ENCODE peak calls at places on chromosomes 2 and 18, in five cellular contexts. One of them, this sample, is unnamed.

GRCh38 chr2:136246086-136246669 is 128.2 kb upstream of the CXCR4 start:
- DNase-seq in 8988T: no peak
- DNase-seq in testis: peak; percentile 74
- DNase-seq in hippocampal formation: no peak
- DNase-seq in activated CD4-positive, alpha-beta T cell treated with anti-CD3 and anti-CD28 coated beads, Interleukin-2, amount 10 ng/mL, durations not matched to agents 24 days and 14 days: peak; percentile 55
- DNase-seq in this sample: no peak

GRCh38 chr2:45131587-45131986 is 122.3 kb upstream of the SIX2 start:
- DNase-seq in hippocampal formation: no peak
- DNase-seq in testis: peak; percentile 65
- DNase-seq in activated CD4-positive, alpha-beta T cell treated with anti-CD3 and anti-CD28 coated beads, Interleukin-2, amount 10 ng/mL, durations not matched to agents 24 days and 14 days: no peak
- DNase-seq in 8988T: no peak
- DNase-seq in this sample: no peak

GRCh38 chr2:112799291-112799975 is 15.1 kb upstream of the IL1A start:
- DNase-seq in activated CD4-positive, alpha-beta T cell treated with anti-CD3 and anti-CD28 coated beads, Interleukin-2, amount 10 ng/mL, durations not matched to agents 24 days and 14 days: no peak
- DNase-seq in hippocampal formation: no peak
- DNase-seq in testis: no peak
- DNase-seq in 8988T: no peak
- DNase-seq in this sample: peak; percentile 24

GRCh38 chr2:215369191-215369760 is 57.4 kb downstream of the ATIC start:
- DNase-seq in hippocampal formation: no peak
- DNase-seq in 8988T: no peak
- DNase-seq in testis: no peak
- DNase-seq in activated CD4-positive, alpha-beta T cell treated with anti-CD3 and anti-CD28 coated beads, Interleukin-2, amount 10 ng/mL, durations not matched to agents 24 days and 14 days: no peak
- DNase-seq in this sample: no peak

GRCh38 chr2:230356084-230356483 is 29.1 kb downstream of the SP140L start:
- DNase-seq in activated CD4-positive, alpha-beta T cell treated with anti-CD3 and anti-CD28 coated beads, Interleukin-2, amount 10 ng/mL, durations not matched to agents 24 days and 14 days: no peak
- DNase-seq in 8988T: no peak
- DNase-seq in testis: no peak
- DNase-seq in hippocampal formation: no peak
- DNase-seq in this sample: no peak

GRCh38 chr2:226002438-226002837 is 602.9 kb downstream of the NYAP2 start:
- DNase-seq in 8988T: no peak
- DNase-seq in hippocampal formation: no peak
- DNase-seq in activated CD4-positive, alpha-beta T cell treated with anti-CD3 and anti-CD28 coated beads, Interleukin-2, amount 10 ng/mL, durations not matched to agents 24 days and 14 days: no peak
- DNase-seq in testis: peak; percentile 23
- DNase-seq in this sample: no peak

GRCh38 chr2:159155315-159155714 is 131.2 kb downstream of the WDSUB1 start:
- DNase-seq in activated CD4-positive, alpha-beta T cell treated with anti-CD3 and anti-CD28 coated beads, Interleukin-2, amount 10 ng/mL, durations not matched to agents 24 days and 14 days: no peak
- DNase-seq in 8988T: no peak
- DNase-seq in hippocampal formation: no peak
- DNase-seq in testis: no peak
- DNase-seq in this sample: no peak

GRCh38 chr18:48839819-48840490 is 110.8 kb downstream of the SMAD7 start:
- DNase-seq in 8988T: no peak
- DNase-seq in hippocampal formation: no peak
- DNase-seq in testis: no peak
- DNase-seq in activated CD4-positive, alpha-beta T cell treated with anti-CD3 and anti-CD28 coated beads, Interleukin-2, amount 10 ng/mL, durations not matched to agents 24 days and 14 days: no peak
- DNase-seq in this sample: no peak

GRCh38 chr18:8283901-8284585 is 325.2 kb upstream of the RAB12 start:
- DNase-seq in hippocampal formation: no peak
- DNase-seq in testis: no peak
- DNase-seq in 8988T: no peak
- DNase-seq in activated CD4-positive, alpha-beta T cell treated with anti-CD3 and anti-CD28 coated beads, Interleukin-2, amount 10 ng/mL, durations not matched to agents 24 days and 14 days: no peak
- DNase-seq in this sample: no peak

GRCh38 chr18:23716516-23716915 is 27.3 kb downstream of the LAMA3 start:
- DNase-seq in 8988T: no peak
- DNase-seq in testis: no peak
- DNase-seq in hippocampal formation: no peak
- DNase-seq in activated CD4-positive, alpha-beta T cell treated with anti-CD3 and anti-CD28 coated beads, Interleukin-2, amount 10 ng/mL, durations not matched to agents 24 days and 14 days: no peak
- DNase-seq in this sample: no peak

GRCh38 chr2:62195421-62196277 is at the start of gene B3GNT2:
- DNase-seq in 8988T: peak; percentile 82
- DNase-seq in testis: peak; percentile 85
- DNase-seq in activated CD4-positive, alpha-beta T cell treated with anti-CD3 and anti-CD28 coated beads, Interleukin-2, amount 10 ng/mL, durations not matched to agents 24 days and 14 days: peak; percentile 94
- DNase-seq in hippocampal formation: peak; percentile 81
- DNase-seq in this sample: peak; percentile 59

GRCh38 chr18:58338961-58339722 is 289.7 kb downstream of the ALPK2 start:
- DNase-seq in 8988T: no peak
- DNase-seq in activated CD4-positive, alpha-beta T cell treated with anti-CD3 and anti-CD28 coated beads, Interleukin-2, amount 10 ng/mL, durations not matched to agents 24 days and 14 days: no peak
- DNase-seq in testis: no peak
- DNase-seq in hippocampal formation: no peak
- DNase-seq in this sample: no peak

GRCh38 chr2:1024981-1025380 is 74.3 kb downstream of the SNTG2 start:
- DNase-seq in activated CD4-positive, alpha-beta T cell treated with anti-CD3 and anti-CD28 coated beads, Interleukin-2, amount 10 ng/mL, durations not matched to agents 24 days and 14 days: no peak
- DNase-seq in testis: no peak
- DNase-seq in 8988T: no peak
- DNase-seq in hippocampal formation: no peak
- DNase-seq in this sample: no peak

GRCh38 chr2:101805146-101806088 is 107.9 kb downstream of the MAP4K4 start:
- DNase-seq in 8988T: no peak
- DNase-seq in hippocampal formation: no peak
- DNase-seq in testis: peak; percentile 66
- DNase-seq in activated CD4-positive, alpha-beta T cell treated with anti-CD3 and anti-CD28 coated beads, Interleukin-2, amount 10 ng/mL, durations not matched to agents 24 days and 14 days: no peak
- DNase-seq in this sample: no peak

GRCh38 chr2:189577108-189577507 is 3.5 kb downstream of the SLC40A1 start:
- DNase-seq in hippocampal formation: no peak
- DNase-seq in testis: no peak
- DNase-seq in 8988T: no peak
- DNase-seq in activated CD4-positive, alpha-beta T cell treated with anti-CD3 and anti-CD28 coated beads, Interleukin-2, amount 10 ng/mL, durations not matched to agents 24 days and 14 days: no peak
- DNase-seq in this sample: no peak

GRCh38 chr2:7788736-7789135 is 871.5 kb downstream of the RNF144A start:
- DNase-seq in 8988T: no peak
- DNase-seq in testis: no peak
- DNase-seq in hippocampal formation: no peak
- DNase-seq in activated CD4-positive, alpha-beta T cell treated with anti-CD3 and anti-CD28 coated beads, Interleukin-2, amount 10 ng/mL, durations not matched to agents 24 days and 14 days: no peak
- DNase-seq in this sample: no peak

GRCh38 chr18:62118324-62118723 is 68.5 kb downstream of the PIGN start:
- DNase-seq in testis: no peak
- DNase-seq in activated CD4-positive, alpha-beta T cell treated with anti-CD3 and anti-CD28 coated beads, Interleukin-2, amount 10 ng/mL, durations not matched to agents 24 days and 14 days: no peak
- DNase-seq in 8988T: no peak
- DNase-seq in hippocampal formation: no peak
- DNase-seq in this sample: no peak

GRCh38 chr2:106852103-106852502 is 33.9 kb downstream of the ST6GAL2 start:
- DNase-seq in testis: no peak
- DNase-seq in hippocampal formation: no peak
- DNase-seq in 8988T: no peak
- DNase-seq in activated CD4-positive, alpha-beta T cell treated with anti-CD3 and anti-CD28 coated beads, Interleukin-2, amount 10 ng/mL, durations not matched to agents 24 days and 14 days: no peak
- DNase-seq in this sample: no peak

GRCh38 chr2:37625781-37626548 is 45.5 kb downstream of the CDC42EP3 start:
- DNase-seq in activated CD4-positive, alpha-beta T cell treated with anti-CD3 and anti-CD28 coated beads, Interleukin-2, amount 10 ng/mL, durations not matched to agents 24 days and 14 days: peak; percentile 78
- DNase-seq in hippocampal formation: no peak
- DNase-seq in testis: peak; percentile 59
- DNase-seq in 8988T: no peak
- DNase-seq in this sample: no peak

GRCh38 chr18:51157215-51157614 is 40.3 kb downstream of the MEX3C start:
- DNase-seq in hippocampal formation: no peak
- DNase-seq in 8988T: no peak
- DNase-seq in activated CD4-positive, alpha-beta T cell treated with anti-CD3 and anti-CD28 coated beads, Interleukin-2, amount 10 ng/mL, durations not matched to agents 24 days and 14 days: no peak
- DNase-seq in testis: no peak
- DNase-seq in this sample: no peak